ENCODE peak calls at places on chromosome 14, in ten cellular contexts. One of them, this sample, is unnamed.

GRCh38 chr14:75442642-75443041 is 14.8 kb downstream of the JDP2 start:
- DNase-seq in Panc1: no peak
- DNase-seq in AG09309: peak
- DNase-seq in osteocyte: no peak
- DNase-seq in progenitor cell of endocrine pancreas: no peak
- DNase-seq in sigmoid colon: no peak
- DNase-seq in Calu3: no peak
- DNase-seq in type B pancreatic cell: no peak
- DNase-seq in thoracic aorta: no peak
- DNase-seq in K562: peak
- DNase-seq in this sample: no peak

GRCh38 chr14:105891631-105892452 is 365.5 kb downstream of the TMEM121 start:
- DNase-seq in Calu3: no peak
- DNase-seq in progenitor cell of endocrine pancreas: no peak
- DNase-seq in Panc1: no peak
- DNase-seq in thoracic aorta: no peak
- DNase-seq in sigmoid colon: peak
- DNase-seq in type B pancreatic cell: peak
- DNase-seq in K562: peak
- DNase-seq in osteocyte: peak
- DNase-seq in AG09309: no peak
- DNase-seq in this sample: no peak

GRCh38 chr14:77258566-77258965 is 12.4 kb downstream of the NGB start:
- DNase-seq in sigmoid colon: no peak
- DNase-seq in osteocyte: no peak
- DNase-seq in Panc1: no peak
- DNase-seq in K562: no peak
- DNase-seq in thoracic aorta: no peak
- DNase-seq in type B pancreatic cell: no peak
- DNase-seq in AG09309: no peak
- DNase-seq in progenitor cell of endocrine pancreas: no peak
- DNase-seq in Calu3: no peak
- DNase-seq in this sample: no peak

GRCh38 chr14:77303417-77304156 is 17.1 kb downstream of the POMT2 start:
- DNase-seq in AG09309: peak
- DNase-seq in Panc1: peak
- DNase-seq in type B pancreatic cell: no peak
- DNase-seq in sigmoid colon: no peak
- DNase-seq in Calu3: peak
- DNase-seq in osteocyte: no peak
- DNase-seq in thoracic aorta: no peak
- DNase-seq in K562: peak
- DNase-seq in progenitor cell of endocrine pancreas: no peak
- DNase-seq in this sample: no peak

GRCh38 chr14:99072956-99073355 is 199.0 kb downstream of the BCL11B start:
- DNase-seq in type B pancreatic cell: no peak
- DNase-seq in AG09309: no peak
- DNase-seq in thoracic aorta: no peak
- DNase-seq in sigmoid colon: no peak
- DNase-seq in progenitor cell of endocrine pancreas: no peak
- DNase-seq in osteocyte: no peak
- DNase-seq in K562: no peak
- DNase-seq in Calu3: no peak
- DNase-seq in Panc1: no peak
- DNase-seq in this sample: no peak

GRCh38 chr14:106843951-106844483 is 1317.6 kb downstream of the TMEM121 start:
- DNase-seq in osteocyte: no peak
- DNase-seq in progenitor cell of endocrine pancreas: no peak
- DNase-seq in Calu3: peak
- DNase-seq in thoracic aorta: no peak
- DNase-seq in sigmoid colon: no peak
- DNase-seq in type B pancreatic cell: no peak
- DNase-seq in K562: no peak
- DNase-seq in Panc1: no peak
- DNase-seq in AG09309: no peak
- DNase-seq in this sample: no peak

GRCh38 chr14:104253223-104253822 is 114.9 kb downstream of the KIF26A start:
- DNase-seq in Calu3: no peak
- DNase-seq in thoracic aorta: no peak
- DNase-seq in Panc1: no peak
- DNase-seq in K562: no peak
- DNase-seq in progenitor cell of endocrine pancreas: no peak
- DNase-seq in sigmoid colon: no peak
- DNase-seq in AG09309: no peak
- DNase-seq in type B pancreatic cell: peak
- DNase-seq in osteocyte: no peak
- DNase-seq in this sample: no peak

GRCh38 chr14:95359974-95360826 is 40.5 kb upstream of the CLMN start:
- DNase-seq in sigmoid colon: no peak
- DNase-seq in K562: no peak
- DNase-seq in osteocyte: no peak
- DNase-seq in AG09309: no peak
- DNase-seq in Panc1: no peak
- DNase-seq in progenitor cell of endocrine pancreas: peak
- DNase-seq in Calu3: peak
- DNase-seq in thoracic aorta: no peak
- DNase-seq in type B pancreatic cell: peak
- DNase-seq in this sample: peak

GRCh38 chr14:58662028-58662427 is 24.3 kb downstream of the DACT1 start:
- DNase-seq in sigmoid colon: no peak
- DNase-seq in Calu3: no peak
- DNase-seq in thoracic aorta: no peak
- DNase-seq in Panc1: no peak
- DNase-seq in progenitor cell of endocrine pancreas: no peak
- DNase-seq in osteocyte: no peak
- DNase-seq in K562: no peak
- DNase-seq in AG09309: no peak
- DNase-seq in type B pancreatic cell: no peak
- DNase-seq in this sample: no peak

DNA sequence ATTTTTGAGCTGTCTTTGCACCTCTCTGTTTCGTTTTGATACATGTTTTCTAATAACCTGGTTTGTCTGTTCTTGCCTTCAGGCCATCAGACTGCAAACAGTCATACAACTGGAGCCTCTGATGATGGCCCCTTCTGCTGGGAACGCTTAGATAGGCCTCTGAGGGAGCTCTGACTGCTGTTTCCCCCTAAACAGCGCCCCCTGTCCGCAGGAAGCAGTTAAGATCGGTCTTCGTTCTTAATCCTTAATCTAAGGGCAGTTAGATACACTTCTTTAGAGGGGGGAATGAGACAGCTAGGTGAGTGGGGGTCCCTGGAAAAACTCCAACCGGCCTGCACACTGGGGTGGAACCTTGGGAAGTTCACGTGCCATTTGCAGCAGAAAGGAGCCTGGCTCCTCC is 1338.8 kb upstream of the SEL1L start:
- DNase-seq in Calu3: no peak
- DNase-seq in progenitor cell of endocrine pancreas: no peak
- DNase-seq in type B pancreatic cell: no peak
- DNase-seq in sigmoid colon: no peak
- DNase-seq in osteocyte: no peak
- DNase-seq in thoracic aorta: no peak
- DNase-seq in AG09309: no peak
- DNase-seq in Panc1: no peak
- DNase-seq in K562: no peak
- DNase-seq in this sample: no peak
- TF ChIP-seq CTCF in Calu3: no peak
- TF ChIP-seq CTCF in progenitor cell of endocrine pancreas: peak
- TF ChIP-seq CTCF in type B pancreatic cell: peak
- TF ChIP-seq CTCF in sigmoid colon: no peak
- TF ChIP-seq CTCF in osteocyte: peak
- TF ChIP-seq CTCF in thoracic aorta: no peak
- TF ChIP-seq CTCF in AG09309: no peak
- TF ChIP-seq CTCF in Panc1: peak
- TF ChIP-seq CTCF in K562: no peak
- TF ChIP-seq CTCF in this sample: no peak

GRCh38 chr14:56224179-56224578 is 106.0 kb downstream of the PELI2 start:
- DNase-seq in Panc1: no peak
- DNase-seq in osteocyte: no peak
- DNase-seq in thoracic aorta: no peak
- DNase-seq in Calu3: no peak
- DNase-seq in K562: no peak
- DNase-seq in sigmoid colon: no peak
- DNase-seq in AG09309: no peak
- DNase-seq in progenitor cell of endocrine pancreas: no peak
- DNase-seq in type B pancreatic cell: no peak
- DNase-seq in this sample: no peak
- TF ChIP-seq CTCF in Panc1: no peak
- TF ChIP-seq CTCF in osteocyte: no peak
- TF ChIP-seq CTCF in thoracic aorta: no peak
- TF ChIP-seq CTCF in Calu3: no peak
- TF ChIP-seq CTCF in K562: no peak
- TF ChIP-seq CTCF in sigmoid colon: no peak
- TF ChIP-seq CTCF in AG09309: no peak
- TF ChIP-seq CTCF in progenitor cell of endocrine pancreas: peak
- TF ChIP-seq CTCF in type B pancreatic cell: peak
- TF ChIP-seq CTCF in this sample: no peak

GRCh38 chr14:85564841-85565527 is 35.0 kb downstream of the FLRT2 start:
- DNase-seq in thoracic aorta: no peak
- DNase-seq in progenitor cell of endocrine pancreas: no peak
- DNase-seq in Panc1: no peak
- DNase-seq in Calu3: no peak
- DNase-seq in type B pancreatic cell: no peak
- DNase-seq in sigmoid colon: no peak
- DNase-seq in osteocyte: no peak
- DNase-seq in K562: no peak
- DNase-seq in AG09309: no peak
- DNase-seq in this sample: no peak
- TF ChIP-seq CTCF in thoracic aorta: no peak
- TF ChIP-seq CTCF in progenitor cell of endocrine pancreas: no peak
- TF ChIP-seq CTCF in Panc1: no peak
- TF ChIP-seq CTCF in Calu3: no peak
- TF ChIP-seq CTCF in type B pancreatic cell: no peak
- TF ChIP-seq CTCF in sigmoid colon: no peak
- TF ChIP-seq CTCF in osteocyte: no peak
- TF ChIP-seq CTCF in K562: no peak
- TF ChIP-seq CTCF in AG09309: no peak
- TF ChIP-seq CTCF in this sample: no peak

GRCh38 chr14:22994762-22995275 is 12.5 kb upstream of the AJUBA start:
- DNase-seq in thoracic aorta: no peak
- DNase-seq in osteocyte: no peak
- DNase-seq in AG09309: no peak
- DNase-seq in sigmoid colon: peak
- DNase-seq in progenitor cell of endocrine pancreas: no peak
- DNase-seq in type B pancreatic cell: no peak
- DNase-seq in Panc1: no peak
- DNase-seq in Calu3: no peak
- DNase-seq in K562: peak
- DNase-seq in this sample: peak
- TF ChIP-seq CTCF in thoracic aorta: peak
- TF ChIP-seq CTCF in osteocyte: peak
- TF ChIP-seq CTCF in AG09309: peak
- TF ChIP-seq CTCF in sigmoid colon: peak
- TF ChIP-seq CTCF in progenitor cell of endocrine pancreas: peak
- TF ChIP-seq CTCF in type B pancreatic cell: peak
- TF ChIP-seq CTCF in Panc1: peak
- TF ChIP-seq CTCF in Calu3: peak
- TF ChIP-seq CTCF in K562: peak
- TF ChIP-seq CTCF in this sample: peak

DNA sequence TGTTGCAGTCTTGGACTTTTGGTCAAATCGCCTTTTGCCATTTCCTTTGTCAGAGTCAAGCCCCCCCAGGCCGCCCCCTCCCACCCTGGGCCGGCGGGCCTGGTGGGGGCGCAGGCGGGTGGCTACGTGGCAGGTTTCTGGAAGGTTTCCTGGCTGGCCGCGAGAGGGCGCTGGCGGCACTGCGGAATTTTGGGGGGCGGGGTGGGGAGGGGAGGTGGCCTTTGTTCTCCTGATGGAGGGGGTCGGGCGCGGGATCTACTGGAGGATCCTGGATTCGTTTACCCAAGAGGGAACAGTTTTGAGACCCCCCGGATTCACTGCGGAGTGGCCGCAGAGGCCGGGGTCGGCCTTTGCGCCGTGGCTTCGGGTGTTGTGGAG is 1.2 kb downstream of the MEG3 start:
- DNase-seq in progenitor cell of endocrine pancreas: no peak
- DNase-seq in type B pancreatic cell: no peak
- DNase-seq in AG09309: no peak
- DNase-seq in osteocyte: no peak
- DNase-seq in thoracic aorta: no peak
- DNase-seq in K562: no peak
- DNase-seq in Calu3: no peak
- DNase-seq in Panc1: no peak
- DNase-seq in sigmoid colon: no peak
- DNase-seq in this sample: no peak
- TF ChIP-seq CTCF in progenitor cell of endocrine pancreas: no peak
- TF ChIP-seq CTCF in type B pancreatic cell: no peak
- TF ChIP-seq CTCF in AG09309: peak
- TF ChIP-seq CTCF in osteocyte: no peak
- TF ChIP-seq CTCF in thoracic aorta: peak
- TF ChIP-seq CTCF in K562: no peak
- TF ChIP-seq CTCF in Calu3: no peak
- TF ChIP-seq CTCF in Panc1: peak
- TF ChIP-seq CTCF in sigmoid colon: peak
- TF ChIP-seq CTCF in this sample: no peak

This sample was measured in GM20000.